ENCODE peak calls at places on chromosomes 11 and 22, in four cellular contexts. Q is Peyer's patch, G is adrenal gland, I is ovary. W is an unnamed sample. For H3K4me1, the result is how much of the 10 kb centered on the place peaks cover.

GRCh38 chr11:107713009-107713408 is 1.2 kb upstream of the SLN start:
- DNase-seq in Q (no peak), G (no peak), I (no peak), W (no peak)

GRCh38 chr11:2156416-2157182 is 4.4 kb downstream of the INS start:
- DNase-seq in Q (peak), G (peak), I (peak), W (peak)

GRCh38 chr22:26481694-26482093 is 1.9 kb downstream of the HPS4 start:
- DNase-seq in Q (no peak), G (no peak), I (no peak), W (no peak)

GRCh38 chr22:25546242-25546641 is 18.2 kb upstream of the GRK3 start:
- DNase-seq in Q (no peak), G (no peak), I (no peak), W (no peak)

GRCh38 chr11:412641-413119 is 2.1 kb downstream of the SIGIRR start:
- DNase-seq in Q (no peak), G (no peak), I (no peak), W (no peak)

GRCh38 chr11:2772544-2773031 is 72.8 kb upstream of the KCNQ1OT1 start:
- DNase-seq in Q (peak), G (peak), I (peak), W (no peak)

GRCh38 chr22:26589367-26589844 is 526 bp downstream of the TPST2 start:
- DNase-seq in Q (peak), G (peak), I (no peak), W (peak)

GRCh38 chr22:48353116-48353947 is 1474.3 kb downstream of the BRD1 start:
- DNase-seq in Q (peak), G (no peak), I (no peak), W (no peak)

GRCh38 chr11:65861165-65861505 is 902 bp downstream of the MUS81 start:
- DNase-seq in Q (no peak), G (peak), I (peak), W (peak)

GRCh38 chr11:61075891-61076290 is 26.4 kb upstream of the CD5 start:
- DNase-seq in Q (no peak), G (no peak), I (no peak), W (no peak)

GRCh38 chr22:45632791-45633515 is 38.7 kb upstream of the ATXN10 start:
- DNase-seq in Q (no peak), G (no peak), I (no peak), W (peak)

GRCh38 chr22:37162221-37163095 is 12.7 kb upstream of the IL2RB start:
- DNase-seq in Q (no peak), G (no peak), I (no peak), W (no peak)

GRCh38 chr22:30031328-30031727 is 48.9 kb upstream of the HORMAD2 start:
- DNase-seq in Q (no peak), G (no peak), I (no peak), W (no peak)

GRCh38 chr22:17570851-17571631 is 7.7 kb downstream of the SLC25A18 start:
- DNase-seq in Q (no peak), G (peak), I (peak), W (peak)

GRCh38 chr22:40441761-40442364 is 71.5 kb downstream of the SGSM3 start:
- DNase-seq in Q (no peak), G (no peak), I (no peak), W (no peak)

GRCh38 chr11:130146797-130147196 is 12.8 kb upstream of the ST14 start:
- DNase-seq in Q (no peak), G (peak), I (no peak), W (no peak)

GRCh38 chr22:40476341-40476740 is 105.9 kb downstream of the SGSM3 start:
- DNase-seq in Q (no peak), G (no peak), I (no peak), W (no peak)

GRCh38 chr11:12070446-12071267 is 39.7 kb upstream of the MICAL2 start:
- DNase-seq in Q (no peak), G (no peak), I (no peak), W (no peak)

GRCh38 chr11:127451852-127452251 is 451.3 kb upstream of the KIRREL3 start:
- DNase-seq in Q (no peak), G (no peak), I (peak), W (peak)

GRCh38 chr11:12617632-12618031 is 56.6 kb upstream of the TEAD1 start:
- DNase-seq in Q (no peak), G (no peak), I (no peak), W (no peak)

GRCh38 chr11:118436639-118437045 is 350 bp downstream of the KMT2A start:
- DNase-seq in Q (no peak), G (peak), I (no peak), W (peak)

GRCh38 chr22:49590851-49591445 is 236.7 kb downstream of the BRD1 start:
- DNase-seq in Q (no peak), G (no peak), I (no peak), W (no peak)

GRCh38 chr11:40987895-40988435 is 471.5 kb downstream of the LRRC4C start:
- DNase-seq in Q (no peak), G (no peak), I (no peak), W (no peak)

GRCh38 chr11:22244986-22245592 is 52.2 kb downstream of the ANO5 start:
- DNase-seq in Q (no peak), G (peak), I (peak), W (peak)

GRCh38 chr22:31952459-31952858 is 8.1 kb downstream of the YWHAH start:
- DNase-seq in Q (no peak), G (no peak), I (no peak), W (no peak)

GRCh38 chr11:126352934-126353801 is 2.3 kb upstream of the ST3GAL4 start:
- DNase-seq in Q (no peak), G (no peak), I (no peak), W (no peak)

GRCh38 chr22:41288245-41288946 is 2.4 kb upstream of the RANGAP1 start:
- DNase-seq in Q (peak), G (peak), I (no peak), W (no peak)

GRCh38 chr11:46256540-46257001 is 20.9 kb upstream of the CREB3L1 start:
- DNase-seq in Q (no peak), G (no peak), I (no peak), W (no peak)

GRCh38 chr11:100632970-100633452 is 54.1 kb upstream of the ARHGAP42 start:
- DNase-seq in Q (peak), G (peak), I (peak), W (peak)

GRCh38 chr11:16779436-16779835 is 41.0 kb downstream of the C11orf58 start:
- DNase-seq in Q (no peak), G (peak), I (no peak), W (peak)

GRCh38 chr22:48647051-48647450 is 1180.6 kb downstream of the BRD1 start:
- DNase-seq in Q (no peak), G (no peak), I (no peak), W (no peak)

GRCh38 chr22:19449422-19449767 is 1.9 kb upstream of the C22orf39 start:
- DNase-seq in Q (no peak), G (no peak), I (no peak), W (no peak)

GRCh38 chr22:19450363-19451175 is 3.1 kb upstream of the C22orf39 start:
- DNase-seq in Q (no peak), G (no peak), I (no peak), W (no peak)

GRCh38 chr22:19448076-19448607 is 631 bp upstream of the C22orf39 start:
- DNase-seq in Q (peak), G (peak), I (no peak), W (no peak)

GRCh38 chr22:19447388-19448075 is at the start of gene C22orf39:
- DNase-seq in Q (peak), G (peak), I (peak), W (peak)

DNA sequence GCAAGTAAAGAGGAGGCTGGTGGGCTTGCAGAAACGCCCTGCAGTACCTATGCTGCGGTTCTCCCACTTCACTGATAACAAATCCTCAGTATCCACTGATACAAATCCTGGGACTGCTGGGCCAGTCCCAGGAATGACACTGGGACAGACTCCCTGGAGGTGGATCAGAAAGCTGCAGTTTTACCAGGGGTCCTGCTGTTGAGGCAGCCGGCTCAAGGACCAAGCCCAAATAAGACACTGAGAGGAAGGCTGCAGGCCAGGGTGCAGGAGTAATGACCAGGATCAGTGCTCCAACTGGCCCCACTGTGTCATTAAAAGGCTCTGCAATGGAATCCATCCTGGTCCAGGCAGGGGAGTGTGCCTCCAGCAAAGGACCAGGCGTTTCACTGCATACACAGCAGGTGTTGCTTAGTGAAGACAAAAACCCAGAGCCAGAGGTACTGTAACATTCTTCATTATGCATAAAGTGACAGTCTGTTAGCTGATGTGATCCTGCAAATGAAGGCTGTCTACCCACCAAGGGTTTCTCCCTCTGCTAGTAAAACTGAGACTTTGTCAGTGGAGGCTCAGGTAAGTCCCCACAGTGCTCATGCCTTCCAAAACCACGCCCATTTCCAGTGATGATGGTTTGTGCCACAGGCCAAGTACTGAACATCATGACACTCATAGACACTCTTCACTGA is 1.4 kb upstream of the C22orf39 start:
- DNase-seq in Q (no peak), G (no peak), I (no peak), W (no peak)
- H3K4me3 ChIP-seq in Q (peak), G (no peak), I (no peak), W (no peak)

GRCh38 chr11:122706689-122707088 is 51.2 kb downstream of the UBASH3B start:
- DNase-seq in Q (no peak), G (no peak), I (no peak), W (no peak)
- H3K27ac ChIP-seq in Q (no peak), G (no peak), I (no peak), W (no peak)

GRCh38 chr22:39246217-39246616 is 1.4 kb upstream of the PDGFB start:
- DNase-seq in Q (no peak), G (no peak), I (no peak), W (no peak)

GRCh38 chr22:39249081-39249704 is 4.4 kb upstream of the PDGFB start:
- DNase-seq in Q (no peak), G (no peak), I (no peak), W (no peak)

GRCh38 chr22:39246690-39247332 is 2.0 kb upstream of the PDGFB start:
- DNase-seq in Q (no peak), G (no peak), I (no peak), W (no peak)

GRCh38 chr22:39248254-39248653 is 3.5 kb upstream of the PDGFB start:
- DNase-seq in Q (no peak), G (no peak), I (no peak), W (no peak)

GRCh38 chr22:39247379-39247778 is 2.6 kb upstream of the PDGFB start:
- DNase-seq in Q (no peak), G (no peak), I (no peak), W (no peak)
- H3K4me1 ChIP-seq in Q (under half), G (under half), I (under half), W (under half)

GRCh38 chr22:50678651-50679521 is 6.3 kb downstream of the SHANK3 start:
- DNase-seq in Q (peak), G (no peak), I (no peak), W (no peak)

GRCh38 chr22:50677493-50678217 is 5.0 kb downstream of the SHANK3 start:
- DNase-seq in Q (peak), G (no peak), I (no peak), W (no peak)

GRCh38 chr22:50676211-50676636 is 3.6 kb downstream of the SHANK3 start:
- DNase-seq in Q (peak), G (no peak), I (no peak), W (no peak)

GRCh38 chr22:50676661-50677492 is 4.3 kb downstream of the SHANK3 start:
- DNase-seq in Q (peak), G (no peak), I (no peak), W (no peak)

DNA sequence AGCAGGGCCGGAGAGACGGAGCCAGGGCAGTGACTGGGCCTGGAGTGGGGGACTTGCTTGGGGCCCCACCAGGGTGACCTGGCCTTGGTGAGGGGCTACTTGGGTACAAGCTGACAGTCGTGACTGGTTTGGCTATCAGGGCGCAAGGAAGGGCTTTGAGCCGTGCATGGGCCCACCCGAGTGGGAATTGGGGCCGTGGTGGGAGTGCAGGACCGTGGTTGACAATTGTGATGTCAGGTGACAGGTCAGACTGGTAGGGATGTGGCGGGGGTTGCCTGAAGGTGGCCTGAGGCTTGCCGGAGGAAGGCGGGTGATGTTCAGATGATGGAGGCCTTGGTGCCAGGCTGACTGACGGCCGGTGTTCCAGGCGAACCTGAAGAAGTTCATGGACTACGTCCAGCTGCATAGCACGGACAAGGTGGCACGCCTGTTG is 5.6 kb downstream of the SHANK3 start:
- DNase-seq in Q (peak), G (no peak), I (no peak), W (no peak)
- H3K4me3 ChIP-seq in Q (no peak), G (no peak), I (no peak), W (no peak)

GRCh38 chr22:36065462-36065774 is 36.8 kb upstream of the RBFOX2 start:
- DNase-seq in Q (no peak), G (no peak), I (no peak), W (no peak)

GRCh38 chr22:36067237-36067558 is 38.6 kb upstream of the RBFOX2 start:
- DNase-seq in Q (no peak), G (no peak), I (no peak), W (no peak)

GRCh38 chr22:36068776-36069344 is 40.2 kb upstream of the RBFOX2 start:
- DNase-seq in Q (no peak), G (no peak), I (no peak), W (no peak)

GRCh38 chr22:36065775-36066544 is 37.3 kb upstream of the RBFOX2 start:
- DNase-seq in Q (peak), G (peak), I (peak), W (peak)

DNA sequence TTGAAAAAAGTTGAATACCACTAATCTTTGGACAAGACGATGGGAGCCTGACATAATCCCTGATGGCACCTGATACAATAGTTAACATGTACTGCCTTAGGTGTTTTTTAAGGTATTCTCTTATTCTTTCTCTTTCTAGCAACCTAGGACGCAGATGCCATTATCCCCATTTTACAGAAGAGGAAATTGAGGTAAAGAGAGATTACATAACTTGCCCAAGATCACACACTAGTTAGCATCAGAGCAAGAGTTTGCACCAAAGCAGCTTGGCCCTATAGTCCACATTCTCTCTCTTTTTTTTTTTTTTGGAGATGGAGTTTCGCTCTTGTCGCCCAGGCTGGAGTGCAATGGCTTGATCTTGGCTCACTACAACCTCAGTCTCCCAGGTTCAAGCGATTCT is 35.7 kb upstream of the RBFOX2 start:
- DNase-seq in Q (no peak), G (no peak), I (no peak), W (no peak)
- H3K27ac ChIP-seq in Q (no peak), G (no peak), I (no peak), W (no peak)

GRCh38 chr11:14340721-14341120 is 18.3 kb downstream of the RRAS2 start:
- DNase-seq in Q (no peak), G (no peak), I (no peak), W (no peak)
- H3K4me1 ChIP-seq in Q (under half), G (under half), I (under half), W (under half)

DNA sequence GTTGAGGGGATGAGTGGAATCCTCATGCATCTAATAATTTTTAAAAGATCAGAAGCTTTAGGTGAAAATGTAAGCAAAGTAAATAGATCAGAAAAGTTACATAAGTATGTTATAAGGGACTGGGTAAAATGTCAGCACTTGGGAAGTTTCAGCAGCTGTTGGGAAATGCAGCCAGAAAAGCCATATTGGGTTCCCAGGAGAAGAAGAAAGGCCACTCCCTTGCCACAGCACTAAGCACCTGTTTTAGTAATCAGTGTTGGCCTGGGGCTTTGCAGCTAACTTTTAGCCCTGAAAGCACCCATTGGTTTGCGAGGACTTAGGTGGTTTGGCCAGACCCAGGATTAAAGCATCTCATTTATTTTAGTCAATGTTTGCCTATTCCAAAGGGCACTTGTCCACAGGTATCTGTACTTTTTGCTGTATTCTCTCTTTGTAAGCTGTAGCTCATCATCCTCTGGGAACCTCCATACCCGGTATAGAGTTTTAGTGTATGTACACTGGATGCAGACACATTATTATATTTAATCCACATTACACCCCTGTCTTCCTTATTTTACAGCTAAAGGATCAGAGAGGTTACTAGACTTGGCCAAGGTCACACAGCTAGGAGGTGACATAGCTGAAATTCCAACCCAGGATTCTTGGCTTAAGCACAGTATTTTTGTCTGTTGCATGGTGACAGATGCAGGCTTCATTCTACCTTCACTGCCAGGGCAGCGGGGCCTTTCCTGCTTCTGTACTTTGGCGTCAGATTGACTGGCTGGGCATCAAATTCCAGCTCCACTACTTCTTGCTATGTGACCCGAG is 127.7 kb upstream of the SESN3 start:
- DNase-seq in Q (no peak), G (no peak), I (no peak), W (peak)
- H3K4me3 ChIP-seq in Q (no peak), G (no peak), I (no peak), W (no peak)

DNA sequence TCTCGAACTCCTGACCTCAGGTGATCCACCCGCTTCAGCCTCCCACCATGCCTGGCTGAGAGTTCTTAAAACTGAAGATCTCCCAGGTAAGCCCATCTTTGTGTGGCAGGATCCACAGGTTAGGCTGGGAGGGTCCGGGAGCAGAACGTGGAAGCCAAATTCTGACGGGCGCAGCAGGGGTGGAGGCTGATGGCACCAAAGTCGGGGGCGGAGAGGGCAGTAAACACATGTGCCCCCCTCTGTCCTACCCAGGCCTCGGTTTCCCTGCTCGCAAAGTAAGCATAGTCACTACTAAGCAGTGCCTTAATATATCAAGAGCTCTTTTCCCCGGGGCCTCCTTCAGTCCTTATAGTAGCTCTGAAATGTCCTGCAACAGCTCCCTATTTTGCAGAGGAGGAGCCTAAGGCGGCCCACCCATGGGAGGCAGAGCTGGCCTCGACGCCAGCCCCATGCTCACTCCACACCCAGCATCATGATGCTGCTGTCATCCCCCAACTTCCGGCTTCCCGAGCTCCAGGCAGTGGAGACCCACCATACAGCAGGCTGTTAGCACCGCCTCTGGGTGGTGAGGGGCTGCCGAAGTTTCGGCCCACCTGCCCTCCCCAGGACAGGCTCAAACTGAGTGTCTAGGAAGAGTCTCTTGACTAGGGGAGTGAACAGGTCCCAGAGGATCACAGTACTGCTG is 230.0 kb downstream of the CTTN start:
- DNase-seq in Q (no peak), G (no peak), I (no peak), W (no peak)
- H3K27ac ChIP-seq in Q (no peak), G (no peak), I (no peak), W (no peak)

GRCh38 chr11:124754309-124754708 is 2.3 kb upstream of the VSIG2 start:
- DNase-seq in Q (no peak), G (no peak), I (no peak), W (no peak)
- H3K4me1 ChIP-seq in Q (under half), G (under half), I (under half), W (under half)